ENCODE peak calls at places on chromosomes 3 and 15, in six cellular contexts. I is sigmoid colon, S is neural crest cell, Q is colonic mucosa, H is BE2C, O is prostate gland. R is an unnamed sample.
A peak's percentile ranks its signal among the peaks of the same experiment; 100 is the strongest.

GRCh38 chr3:188584162-188584529 is 430.2 kb downstream of the LPP start:
- DNase-seq in I (peak; percentile 67), Q (no peak), H (no peak), O (no peak), S (no peak), R (no peak)

GRCh38 chr3:167882057-167882667 is 146.6 kb downstream of the SERPINI1 start:
- DNase-seq in H (no peak), O (no peak), Q (no peak), S (no peak), I (no peak), R (no peak)

GRCh38 chr3:172513488-172513887 is 9.7 kb downstream of the TNFSF10 start:
- DNase-seq in H (no peak), Q (no peak), S (no peak), I (no peak), O (peak; percentile 40), R (no peak)

GRCh38 chr3:163924600-163924999 is 1153.7 kb downstream of the SI start:
- DNase-seq in I (no peak), O (no peak), Q (no peak), S (no peak), H (no peak), R (no peak)

GRCh38 chr15:71051539-71051938 is 63.7 kb upstream of the THSD4 start:
- DNase-seq in Q (no peak), I (no peak), H (no peak), S (no peak), O (no peak), R (no peak)

GRCh38 chr15:45795487-45796069 is 160.7 kb downstream of the SQOR start:
- DNase-seq in Q (peak; percentile 70), S (peak; percentile 18), O (peak; percentile 61), I (no peak), H (peak; percentile 38), R (peak; percentile 30)

GRCh38 chr3:72957303-72957702 is 39.3 kb upstream of the PPP4R2 start:
- DNase-seq in S (peak; percentile 47), O (no peak), H (no peak), I (peak; percentile 69), Q (no peak), R (no peak)

GRCh38 chr15:31887246-31887645 is 143.1 kb upstream of the CHRNA7 start:
- DNase-seq in Q (no peak), H (peak; percentile 32), O (no peak), S (peak; percentile 8), I (no peak), R (peak; percentile 17)

DNA sequence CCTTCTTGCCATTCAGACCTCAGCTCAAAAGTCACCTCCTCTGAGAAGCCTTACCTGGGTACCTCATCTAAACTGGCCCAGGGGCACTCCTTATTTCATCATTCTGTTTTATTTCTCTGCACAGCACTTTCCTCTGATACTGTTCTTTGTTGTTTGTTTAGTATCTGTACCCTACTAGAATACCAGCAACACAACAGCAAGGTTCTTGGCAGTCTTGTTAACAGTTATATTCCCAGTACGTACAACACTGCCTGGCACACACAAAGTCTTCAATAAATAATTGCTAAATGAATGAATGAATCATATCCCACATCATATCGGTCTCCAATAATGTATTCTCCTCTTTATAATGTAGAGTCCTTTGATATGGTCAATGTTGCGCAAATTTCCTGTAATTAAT is 188.1 kb downstream of the FOXP1 start:
- DNase-seq in I (no peak), O (peak; percentile 36), Q (no peak), H (no peak), S (no peak), R (no peak)
- TF ChIP-seq CTCF in I (no peak), O (no peak), Q (no peak), H (no peak), S (no peak), R (no peak)

DNA sequence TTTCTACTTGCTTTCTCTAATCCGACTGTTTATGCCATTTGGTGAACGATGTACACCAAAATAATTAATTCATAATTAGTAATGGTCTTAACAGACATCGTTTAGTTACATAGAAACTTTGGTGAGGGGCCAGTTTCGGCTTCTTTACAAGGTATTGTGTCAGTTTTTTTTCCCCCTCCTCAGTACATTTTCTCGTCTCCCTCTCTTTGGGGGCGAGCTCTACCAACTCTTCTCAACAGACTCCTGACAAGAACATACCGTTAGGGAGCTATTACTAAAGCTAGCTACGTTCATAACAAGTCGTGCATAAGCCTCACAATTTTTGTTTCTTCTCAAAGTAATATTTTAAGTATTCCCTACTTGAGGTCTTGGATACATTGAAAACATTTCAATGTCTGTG is 1.4 kb downstream of the U2SURP start:
- DNase-seq in S (no peak), H (no peak), Q (no peak), I (no peak), O (no peak), R (no peak)
- TF ChIP-seq CTCF in S (no peak), H (no peak), Q (no peak), I (no peak), O (no peak), R (no peak)

GRCh38 chr3:156816794-156817741 is 9.1 kb upstream of the LEKR1 start:
- DNase-seq in H (peak; percentile 79), Q (peak; percentile 88), S (peak; percentile 71), I (peak; percentile 85), O (peak; percentile 78), R (peak; percentile 85)
- TF ChIP-seq CTCF in H (no peak), Q (no peak), S (no peak), I (no peak), O (no peak), R (no peak)

GRCh38 chr3:59812778-59813558 is 763.1 kb upstream of the CFAP20DC start:
- DNase-seq in S (no peak), O (no peak), H (no peak), Q (no peak), I (no peak), R (no peak)
- TF ChIP-seq CTCF in S (no peak), O (no peak), H (no peak), Q (no peak), I (no peak), R (no peak)

DNA sequence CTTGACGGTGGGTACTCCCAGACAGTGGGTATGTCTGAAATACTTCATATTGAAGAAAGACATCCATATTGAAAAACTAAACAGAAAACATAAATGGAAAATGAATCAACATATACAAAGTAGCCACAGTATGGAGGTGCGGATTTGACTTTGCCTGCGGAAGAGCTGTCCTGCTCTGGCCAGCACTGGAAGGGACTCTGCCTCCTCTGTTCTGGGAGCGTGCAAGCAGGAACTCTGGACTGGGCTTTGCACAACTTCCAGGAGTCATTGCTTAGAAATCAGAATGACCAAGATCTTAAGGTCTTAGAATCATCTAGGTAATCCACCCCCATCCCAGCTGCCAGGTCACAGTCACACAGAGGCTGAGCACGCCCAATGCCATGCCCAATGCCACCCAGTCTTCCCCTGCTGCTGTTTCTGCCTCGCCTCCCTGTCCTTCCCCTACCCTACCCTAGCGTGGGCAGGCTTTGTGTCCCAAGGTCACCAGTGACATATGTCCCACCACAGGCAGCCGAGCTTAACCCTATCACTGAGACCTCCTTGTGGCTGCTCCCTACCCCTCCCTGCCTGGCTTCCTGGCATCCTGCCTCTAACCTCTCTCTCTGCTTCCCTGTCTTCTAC is 36.3 kb downstream of the CDC25A start:
- DNase-seq in Q (no peak), H (no peak), I (no peak), O (no peak), S (no peak), R (no peak)
- TF ChIP-seq CTCF in Q (peak; percentile 7), H (no peak), I (no peak), O (no peak), S (no peak), R (no peak)

GRCh38 chr15:65818927-65819562 is 27.0 kb upstream of the DENND4A start:
- DNase-seq in O (no peak), H (no peak), Q (no peak), S (no peak), I (no peak), R (no peak)
- TF ChIP-seq CTCF in O (no peak), H (no peak), Q (no peak), S (no peak), I (no peak), R (no peak)

DNA sequence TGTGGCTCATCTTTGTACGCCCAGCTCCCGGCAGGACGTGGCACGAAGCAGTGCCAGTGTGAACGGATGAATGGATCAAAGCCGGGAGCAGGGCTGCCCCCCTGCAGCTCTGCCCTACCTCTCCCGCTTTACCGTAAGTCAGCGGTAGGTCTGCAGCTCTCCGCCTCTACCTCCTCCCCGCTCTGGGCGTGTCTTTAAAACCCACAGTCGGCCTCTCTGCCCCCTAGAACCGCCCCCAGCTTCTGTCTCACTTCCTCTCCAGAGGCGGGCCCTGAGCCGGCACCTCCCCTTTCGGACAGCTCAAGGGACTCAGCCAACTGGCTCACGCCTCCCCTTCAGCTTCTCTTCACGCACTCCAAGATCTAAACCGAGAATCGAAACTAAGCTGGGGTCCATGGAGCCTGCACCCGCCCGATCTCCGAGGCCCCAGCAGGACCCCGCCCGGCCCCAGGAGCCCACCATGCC is at the start of gene PML:
- DNase-seq in S (peak; percentile 86), H (peak; percentile 97), Q (peak; percentile 98), O (peak; percentile 96), I (peak; percentile 99), R (peak; percentile 88)
- TF ChIP-seq CTCF in S (no peak), H (no peak), Q (no peak), O (no peak), I (no peak), R (no peak)

GRCh38 chr3:129611812-129612349 is 5.4 kb upstream of the PLXND1 start:
- DNase-seq in S (no peak), Q (no peak), H (no peak), O (no peak), I (no peak), R (no peak)
- TF ChIP-seq CTCF in S (no peak), Q (no peak), H (no peak), O (no peak), I (no peak), R (no peak)

GRCh38 chr3:82641701-82642100 is 880.3 kb upstream of the GBE1 start:
- DNase-seq in S (no peak), H (no peak), I (no peak), Q (no peak), O (no peak), R (no peak)

GRCh38 chr3:82640254-82640653 is 878.8 kb upstream of the GBE1 start:
- DNase-seq in S (no peak), Q (no peak), O (no peak), H (no peak), I (no peak), R (no peak)

GRCh38 chr3:82643948-82644347 is 882.5 kb upstream of the GBE1 start:
- DNase-seq in O (no peak), Q (no peak), H (peak; percentile 15), S (no peak), I (no peak), R (peak; percentile 13)
- TF ChIP-seq CTCF in O (no peak), Q (no peak), H (peak; percentile 49), S (peak; percentile 29), I (no peak), R (no peak)